ENCODE peak calls at places on chromosome 9, in nine cellular contexts. A, C, Y, Q, H, G, O, S and V are unnamed samples.

GRCh38 chr9:106883626-106884190 is 20.7 kb downstream of the ZNF462 start:
- DNase-seq in A (no peak), C (no peak), Y (no peak), Q (peak; percentile 66), H (no peak), G (no peak), O (no peak), S (no peak), V (no peak)

GRCh38 chr9:18824095-18824666 is 208.8 kb downstream of the SAXO1 start:
- DNase-seq in A (no peak), C (peak; percentile 13), Y (no peak), Q (no peak), H (no peak), G (no peak), O (peak; percentile 31), S (no peak), V (no peak)

GRCh38 chr9:72362118-72362531 is 2.9 kb downstream of the ZFAND5 start:
- DNase-seq in A (no peak), C (peak; percentile 56), Y (no peak), Q (peak; percentile 31), H (no peak), G (no peak), O (peak; percentile 42), S (no peak), V (peak; percentile 60)

GRCh38 chr9:129139233-129139992 is 28.2 kb downstream of the PTPA start:
- DNase-seq in A (peak; percentile 81), C (peak; percentile 88), Y (peak; percentile 89), Q (peak; percentile 80), H (peak; percentile 98), G (peak; percentile 62), O (peak; percentile 86), S (peak; percentile 85), V (peak; percentile 88)

GRCh38 chr9:96566401-96567202 is 53.0 kb downstream of the CDC14B start:
- DNase-seq in A (peak; percentile 91), C (peak; percentile 77), Y (peak; percentile 85), Q (peak; percentile 43), H (peak; percentile 54), G (peak; percentile 76), O (no peak), S (peak; percentile 90), V (peak; percentile 82)

GRCh38 chr9:99878651-99879050 is 27.8 kb upstream of the STX17 start:
- DNase-seq in A (no peak), C (no peak), Y (no peak), Q (peak; percentile 36), H (no peak), G (no peak), O (no peak), S (no peak), V (no peak)

GRCh38 chr9:94642526-94642925 is 3.2 kb upstream of the FBP1 start:
- DNase-seq in A (no peak), C (no peak), Y (no peak), Q (no peak), H (no peak), G (no peak), O (no peak), S (no peak), V (no peak)

GRCh38 chr9:28999806-29000205 is 1426.5 kb upstream of the C9orf72 start:
- DNase-seq in A (no peak), C (peak; percentile 44), Y (no peak), Q (no peak), H (no peak), G (no peak), O (no peak), S (no peak), V (peak; percentile 2)

GRCh38 chr9:84075004-84075403 is 94.4 kb downstream of the RMI1 start:
- DNase-seq in A (no peak), C (no peak), Y (no peak), Q (no peak), H (no peak), G (no peak), O (no peak), S (no peak), V (no peak)

GRCh38 chr9:33791117-33791516 is 4.2 kb upstream of the PRSS3 start:
- DNase-seq in A (no peak), C (peak; percentile 68), Y (no peak), Q (peak; percentile 33), H (no peak), G (no peak), O (peak; percentile 69), S (peak; percentile 33), V (no peak)

GRCh38 chr9:7316967-7317366 is 482.6 kb downstream of the DMAC1 start:
- DNase-seq in A (no peak), C (no peak), Y (no peak), Q (no peak), H (no peak), G (no peak), O (no peak), S (no peak), V (no peak)

GRCh38 chr9:101511009-101511408 is 22.6 kb upstream of the RNF20 start:
- DNase-seq in A (no peak), C (no peak), Y (no peak), Q (no peak), H (no peak), G (no peak), O (no peak), S (no peak), V (no peak)

GRCh38 chr9:84340535-84340934 is at the start of gene SLC28A3:
- DNase-seq in A (peak; percentile 26), C (no peak), Y (no peak), Q (no peak), H (no peak), G (no peak), O (no peak), S (no peak), V (no peak)

GRCh38 chr9:20220286-20220685 is 402.0 kb downstream of the MLLT3 start:
- DNase-seq in A (no peak), C (no peak), Y (no peak), Q (no peak), H (no peak), G (no peak), O (no peak), S (no peak), V (no peak)

GRCh38 chr9:129323999-129324553 is 146.0 kb upstream of the IER5L start:
- DNase-seq in A (no peak), C (no peak), Y (peak; percentile 51), Q (no peak), H (no peak), G (no peak), O (no peak), S (no peak), V (no peak)

GRCh38 chr9:92463989-92464388 is 18.3 kb downstream of the ASPN start:
- DNase-seq in A (no peak), C (peak; percentile 12), Y (no peak), Q (peak; percentile 98), H (no peak), G (no peak), O (no peak), S (no peak), V (peak; percentile 65)

DNA sequence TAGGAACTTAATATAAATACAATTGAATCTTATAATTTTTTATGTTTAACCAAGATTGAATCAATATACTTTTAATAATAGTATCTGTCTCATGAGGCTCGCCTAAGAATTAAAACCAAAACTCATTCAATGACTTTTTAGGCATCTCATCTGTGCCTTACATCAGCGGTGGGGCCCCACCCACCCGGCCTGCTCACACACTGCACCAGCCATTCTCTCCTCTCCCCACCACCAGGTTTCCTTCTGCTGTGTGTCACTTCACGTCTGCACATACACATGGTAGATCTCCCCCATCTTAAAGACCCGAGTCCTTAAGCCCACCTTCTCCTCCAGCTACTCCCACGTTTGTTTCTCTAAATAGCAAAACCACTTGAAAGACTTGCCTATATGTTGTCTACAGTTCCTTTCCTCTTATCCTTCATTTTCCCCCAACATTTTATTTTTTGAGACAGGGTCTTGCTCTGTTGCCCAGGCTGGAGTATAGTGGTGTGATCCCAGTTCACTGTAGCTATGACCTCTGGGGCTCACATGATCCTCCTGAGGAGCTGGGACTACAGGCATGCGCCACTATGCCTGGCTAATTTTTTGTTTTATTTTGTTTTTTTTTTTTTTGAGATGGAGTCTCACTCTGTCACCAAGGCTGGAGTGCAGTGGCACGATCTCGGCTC is 77.8 kb downstream of the RAPGEF1 start:
- DNase-seq in A (no peak), C (no peak), Y (no peak), Q (no peak), H (no peak), G (peak; percentile 46), O (peak; percentile 41), S (no peak), V (no peak)
- H3K27ac ChIP-seq in A (no peak overlapping the region), C (no peak overlapping the region), Y (no peak overlapping the region), Q (no peak overlapping the region), H (no peak overlapping the region), G (no peak overlapping the region), O (peak overlapping the region; percentile 41), S (no peak overlapping the region), V (peak overlapping the region; percentile 3)

DNA sequence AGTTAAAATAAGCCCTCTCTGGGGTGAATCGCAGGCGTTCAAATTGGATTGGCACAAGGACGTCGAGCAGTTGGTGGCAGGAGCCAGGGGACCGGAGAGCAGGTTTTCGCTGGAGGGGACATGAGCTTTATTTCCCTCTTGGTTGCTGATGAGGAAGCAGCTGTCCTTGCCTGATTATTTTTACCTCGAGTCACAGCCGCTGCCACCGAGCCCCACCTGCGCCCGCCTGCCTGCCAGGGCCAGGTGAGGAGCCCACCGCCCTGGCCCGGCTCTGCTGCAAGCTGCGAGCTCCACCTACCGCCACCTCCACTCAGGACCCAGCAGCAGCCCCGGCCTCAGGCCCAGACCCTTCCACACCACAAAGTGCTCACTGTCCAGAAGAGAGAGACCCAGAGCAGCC is 9.0 kb upstream of the ADGRD2 start:
- DNase-seq in A (no peak), C (no peak), Y (peak; percentile 38), Q (no peak), H (no peak), G (no peak), O (no peak), S (no peak), V (no peak)
- TF ChIP-seq CTCF in A (no peak), C (no peak), Y (no peak), Q (no peak), H (no peak), G (no peak), O (no peak), S (no peak), V (no peak)

DNA sequence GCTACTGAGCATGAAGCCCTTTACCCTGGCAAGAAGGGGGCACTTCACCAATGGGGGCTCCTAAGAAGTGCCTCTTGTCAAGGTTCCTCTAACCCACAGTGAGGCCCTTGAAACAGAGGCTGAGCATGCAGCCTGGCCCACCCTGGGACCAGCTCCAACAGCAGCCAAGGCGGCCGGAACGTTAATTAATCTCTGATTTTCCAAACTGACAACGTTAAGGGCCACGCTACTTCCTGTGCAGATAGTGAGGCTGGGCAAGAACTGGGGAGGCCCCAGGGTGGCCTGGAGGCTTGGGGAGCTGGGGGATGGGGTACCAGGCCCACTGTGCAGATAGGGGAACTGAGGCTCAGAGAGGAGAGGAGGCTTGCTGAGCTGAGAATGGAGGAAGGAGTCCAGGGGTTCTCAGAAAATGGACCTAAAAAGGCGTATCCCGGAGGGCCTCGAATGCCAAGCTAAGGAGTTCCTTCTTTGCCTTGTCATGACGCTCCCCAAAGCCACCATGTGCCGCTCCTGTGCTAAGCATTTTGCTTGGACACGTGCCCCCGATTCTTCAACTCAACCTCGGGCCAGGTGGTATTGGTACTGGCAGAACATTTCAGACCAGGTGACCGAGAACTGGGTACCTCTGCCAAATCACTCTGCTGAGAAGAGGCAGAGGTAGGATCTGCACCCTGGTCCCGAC is 72.0 kb upstream of the STXBP1 start:
- DNase-seq in A (no peak), C (no peak), Y (no peak), Q (peak; percentile 64), H (no peak), G (no peak), O (no peak), S (no peak), V (no peak)
- H3K27ac ChIP-seq in A (peak overlapping the region; percentile 55), C (peak overlapping the region; percentile 94), Y (peak overlapping the region; percentile 85), Q (peak overlapping the region; percentile 92), H (peak overlapping the region; percentile 95), G (no peak overlapping the region), O (peak overlapping the region; percentile 68), S (no peak overlapping the region), V (peak overlapping the region; percentile 99)

GRCh38 chr9:121838757-121839669 is 187.6 kb downstream of the DAB2IP start:
- DNase-seq in A (no peak), C (no peak), Y (no peak), Q (no peak), H (no peak), G (no peak), O (no peak), S (no peak), V (no peak)
- TF ChIP-seq CTCF in A (no peak), C (no peak), Y (no peak), Q (no peak), H (no peak), G (no peak), O (no peak), S (no peak), V (no peak)